ENCODE peak calls at places on chromosomes 6 and 20, in ten cellular contexts. D is colonic mucosa, N is endothelial cell, L is astrocyte of the cerebellum, K is foreskin fibroblast, W is GM12864, V is bronchial epithelial cell, A is tibial artery, I is nephron progenitor cell, G is RWPE1. O is an unnamed sample.

GRCh38 chr6:170405311-170405975 is 98.9 kb downstream of the FAM120B start:
- DNase-seq in V (peak), G (peak), N (no peak), W (no peak), L (peak), K (peak), A (no peak), D (no peak), I (no peak), O (peak)

GRCh38 chr6:108168026-108168463 is 2.2 kb downstream of the NR2E1 start:
- DNase-seq in W (no peak), K (no peak), L (no peak), V (no peak), A (no peak), N (no peak), G (no peak), D (no peak), I (no peak), O (no peak)

GRCh38 chr6:37940074-37940847 is 120.7 kb downstream of the ZFAND3 start:
- DNase-seq in G (no peak), W (no peak), A (no peak), L (peak), N (no peak), I (no peak), D (no peak), K (peak), V (no peak), O (no peak)

GRCh38 chr20:8168785-8169288 is 36.8 kb downstream of the PLCB1 start:
- DNase-seq in A (no peak), W (no peak), I (no peak), K (no peak), D (no peak), G (no peak), L (no peak), V (no peak), N (no peak), O (no peak)

GRCh38 chr6:39452306-39452705 is 129.8 kb upstream of the KCNK16 start:
- DNase-seq in I (no peak), D (no peak), L (peak), W (no peak), N (no peak), A (no peak), G (peak), K (peak), V (peak), O (no peak)

GRCh38 chr6:50442531-50443040 is 270.7 kb upstream of the TFAP2D start:
- DNase-seq in D (no peak), G (no peak), L (no peak), I (no peak), V (no peak), N (no peak), W (no peak), A (no peak), K (no peak), O (no peak)

GRCh38 chr6:65182681-65183080 is 524.3 kb downstream of the EYS start:
- DNase-seq in I (no peak), V (no peak), N (no peak), L (no peak), A (no peak), G (no peak), K (no peak), D (no peak), W (no peak), O (no peak)

GRCh38 chr6:146968041-146968760 is 236.0 kb upstream of the STXBP5 start:
- DNase-seq in W (no peak), V (peak), N (no peak), D (no peak), L (peak), K (peak), I (no peak), A (no peak), G (peak), O (peak)

GRCh38 chr20:41249781-41250281 is 67.7 kb downstream of the ZHX3 start:
- DNase-seq in G (peak), I (peak), A (no peak), W (no peak), K (peak), D (no peak), L (no peak), N (peak), V (peak), O (no peak)

GRCh38 chr20:6953611-6954010 is 186.1 kb downstream of the BMP2 start:
- DNase-seq in G (no peak), L (no peak), D (no peak), V (no peak), W (no peak), K (no peak), A (no peak), I (no peak), N (no peak), O (no peak)

GRCh38 chr6:151286192-151286591 is 46.4 kb downstream of the AKAP12 start:
- DNase-seq in W (no peak), G (no peak), N (no peak), L (no peak), D (no peak), V (peak), I (no peak), K (no peak), A (no peak), O (no peak)

GRCh38 chr6:108247965-108248536 is 12.8 kb downstream of the SNX3 start:
- DNase-seq in W (no peak), G (no peak), V (no peak), K (no peak), I (no peak), D (no peak), L (no peak), N (no peak), A (no peak), O (no peak)

GRCh38 chr6:56529594-56530191 is 113.0 kb downstream of the DST start:
- DNase-seq in W (no peak), V (no peak), L (no peak), D (no peak), G (no peak), I (no peak), A (no peak), N (no peak), K (no peak), O (no peak)

GRCh38 chr6:74834967-74835366 is 370.9 kb downstream of the COL12A1 start:
- DNase-seq in I (no peak), G (no peak), W (no peak), K (no peak), L (no peak), A (no peak), D (no peak), V (no peak), N (no peak), O (peak)

GRCh38 chr20:3686867-3687321 is 5.1 kb upstream of the ADAM33 start:
- DNase-seq in I (no peak), G (peak), N (no peak), L (peak), W (no peak), K (peak), V (peak), A (peak), D (peak), O (peak)

GRCh38 chr6:64301307-64302236 is 666.0 kb downstream of the PHF3 start:
- DNase-seq in N (no peak), A (no peak), L (no peak), G (no peak), K (no peak), W (no peak), I (no peak), V (no peak), D (peak), O (no peak)

GRCh38 chr6:148441454-148441911 is 98.8 kb downstream of the SASH1 start:
- DNase-seq in G (peak), V (peak), D (no peak), A (no peak), L (no peak), I (no peak), N (no peak), W (no peak), K (peak), O (no peak)

GRCh38 chr6:5946181-5946580 is 60.5 kb downstream of the NRN1 start:
- DNase-seq in W (no peak), N (no peak), I (no peak), V (no peak), L (no peak), D (no peak), A (no peak), G (no peak), K (no peak), O (no peak)

GRCh38 chr6:13446371-13446770 is 41.0 kb downstream of the GFOD1 start:
- DNase-seq in I (peak), V (no peak), G (no peak), D (no peak), N (no peak), A (no peak), W (no peak), L (no peak), K (no peak), O (no peak)

GRCh38 chr6:118283759-118284158 is 264.3 kb upstream of the PLN start:
- DNase-seq in W (peak), N (peak), V (peak), G (peak), A (no peak), I (peak), D (peak), L (peak), K (peak), O (peak)

GRCh38 chr6:169173532-169174268 is 79.9 kb downstream of the THBS2 start:
- DNase-seq in A (no peak), W (no peak), N (no peak), G (peak), V (peak), D (no peak), K (no peak), L (no peak), I (no peak), O (no peak)

GRCh38 chr6:80314531-80314930 is 208.1 kb downstream of the BCKDHB start:
- DNase-seq in N (no peak), L (no peak), I (no peak), G (no peak), V (no peak), K (no peak), D (no peak), A (no peak), W (no peak), O (no peak)

GRCh38 chr20:50418890-50419642 is 91.1 kb upstream of the PTPN1 start:
- DNase-seq in N (no peak), I (no peak), G (no peak), D (no peak), W (no peak), L (no peak), A (no peak), V (no peak), K (no peak), O (no peak)

GRCh38 chr6:152399409-152399808 is 237.8 kb downstream of the SYNE1 start:
- DNase-seq in G (no peak), K (no peak), V (no peak), L (no peak), I (no peak), D (no peak), A (peak), W (no peak), N (no peak), O (no peak)

GRCh38 chr6:33895296-33895695 is 91.5 kb upstream of the MLN start:
- DNase-seq in W (no peak), D (no peak), L (no peak), K (no peak), N (no peak), A (no peak), V (no peak), G (no peak), I (no peak), O (no peak)

GRCh38 chr6:114398481-114398880 is 55.7 kb upstream of the HS3ST5 start:
- DNase-seq in K (no peak), I (no peak), V (no peak), D (no peak), A (no peak), G (no peak), N (no peak), W (no peak), L (no peak), O (no peak)

GRCh38 chr20:31704225-31705119 is 18.2 kb downstream of the BCL2L1 start:
- DNase-seq in G (peak), L (peak), I (no peak), K (peak), W (no peak), N (peak), D (peak), A (no peak), V (peak), O (no peak)

GRCh38 chr6:113997106-113997505 is 26.2 kb upstream of the HDAC2 start:
- DNase-seq in I (no peak), G (peak), W (no peak), D (no peak), K (peak), N (no peak), A (no peak), V (peak), L (peak), O (peak)

GRCh38 chr6:84758486-84758885 is 5.9 kb downstream of the TBX18 start:
- DNase-seq in D (no peak), N (no peak), I (no peak), L (no peak), A (no peak), G (no peak), K (no peak), W (no peak), V (no peak), O (no peak)

GRCh38 chr20:11697055-11697454 is 220.6 kb upstream of the BTBD3 start:
- DNase-seq in V (no peak), I (no peak), L (no peak), N (no peak), A (no peak), W (no peak), D (no peak), G (no peak), K (no peak), O (no peak)

GRCh38 chr20:58256842-58257241 is 28.4 kb upstream of the ANKRD60 start:
- DNase-seq in N (no peak), K (no peak), L (no peak), V (no peak), A (no peak), I (no peak), D (no peak), G (no peak), W (no peak), O (no peak)

GRCh38 chr6:102936959-102937358 is 1543.5 kb downstream of the GRIK2 start:
- DNase-seq in A (no peak), V (no peak), D (no peak), I (no peak), K (no peak), W (no peak), G (no peak), L (no peak), N (no peak), O (no peak)

GRCh38 chr6:132780770-132781371 is 17.6 kb downstream of the SLC18B1 start:
- DNase-seq in D (no peak), W (no peak), A (no peak), I (no peak), L (peak), N (no peak), G (peak), K (peak), V (peak), O (no peak)
- TF ChIP-seq CTCF in D (no peak), W (peak), A (no peak), I (peak), L (peak), N (peak), G (no peak), K (peak), V (peak), O (peak)

DNA sequence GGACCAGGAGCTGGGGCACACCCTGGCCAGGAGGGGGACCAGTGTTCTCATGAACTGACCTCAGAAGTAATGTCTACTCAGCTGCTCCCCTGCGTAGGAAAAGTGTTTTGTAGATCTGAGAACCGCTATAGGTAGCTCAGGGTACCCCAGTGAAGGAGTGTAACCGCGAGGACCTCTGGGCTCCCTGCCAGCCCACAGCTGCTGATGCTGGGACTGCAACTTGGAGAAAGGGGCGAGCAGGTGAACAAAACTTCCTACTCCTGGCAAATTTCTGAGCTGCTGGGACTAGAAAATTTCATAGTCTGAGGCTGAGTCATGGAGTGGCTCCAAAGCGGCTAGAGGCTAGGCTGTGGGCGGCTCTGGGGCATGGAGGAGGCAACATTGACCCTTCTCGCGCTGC is 51.9 kb downstream of the PYGB start:
- DNase-seq in L (no peak), V (peak), W (no peak), A (no peak), I (no peak), N (no peak), G (peak), K (no peak), D (no peak), O (no peak)
- TF ChIP-seq CTCF in L (peak), V (no peak), W (no peak), A (no peak), I (no peak), N (no peak), G (no peak), K (no peak), D (no peak), O (no peak)

DNA sequence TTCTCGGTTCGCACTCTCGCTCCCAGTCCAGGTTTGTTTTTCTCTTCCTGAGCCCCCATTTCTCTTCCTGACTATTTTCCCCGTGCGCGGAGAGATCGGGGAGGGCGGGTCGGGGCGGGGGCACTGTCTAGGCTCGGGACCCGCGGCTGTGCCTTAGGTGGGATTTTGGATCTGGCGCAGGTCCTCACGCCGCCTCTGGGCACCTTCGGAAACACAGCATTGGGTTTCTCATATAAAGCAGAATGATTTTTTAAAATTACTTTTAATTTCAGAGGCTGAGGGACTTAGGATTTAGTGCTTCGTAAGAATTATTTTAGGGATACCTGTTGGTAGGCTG is 324 bp downstream of the STX11 start:
- DNase-seq in V (peak), A (no peak), D (no peak), G (peak), N (peak), L (no peak), I (no peak), K (peak), W (no peak), O (no peak)
- TF ChIP-seq CTCF in V (no peak), A (no peak), D (peak), G (peak), N (peak), L (peak), I (peak), K (peak), W (peak), O (no peak)

GRCh38 chr6:41045664-41046063 is 3.4 kb downstream of the TSPO2 start:
- DNase-seq in K (no peak), V (no peak), N (no peak), L (no peak), G (no peak), D (no peak), W (no peak), A (no peak), I (no peak), O (no peak)

GRCh38 chr6:41042656-41043055 is 389 bp downstream of the TSPO2 start:
- DNase-seq in D (no peak), N (no peak), W (no peak), G (no peak), I (no peak), L (no peak), V (no peak), K (no peak), A (no peak), O (no peak)

GRCh38 chr6:41049548-41049947 is 3.5 kb upstream of the APOBEC2 start:
- DNase-seq in D (no peak), I (peak), A (no peak), G (no peak), K (no peak), L (no peak), V (no peak), W (no peak), N (no peak), O (no peak)

GRCh38 chr6:41047745-41048742 is 5.0 kb upstream of the APOBEC2 start:
- DNase-seq in V (no peak), I (no peak), N (no peak), W (no peak), L (no peak), K (no peak), G (no peak), D (no peak), A (no peak), O (no peak)

DNA sequence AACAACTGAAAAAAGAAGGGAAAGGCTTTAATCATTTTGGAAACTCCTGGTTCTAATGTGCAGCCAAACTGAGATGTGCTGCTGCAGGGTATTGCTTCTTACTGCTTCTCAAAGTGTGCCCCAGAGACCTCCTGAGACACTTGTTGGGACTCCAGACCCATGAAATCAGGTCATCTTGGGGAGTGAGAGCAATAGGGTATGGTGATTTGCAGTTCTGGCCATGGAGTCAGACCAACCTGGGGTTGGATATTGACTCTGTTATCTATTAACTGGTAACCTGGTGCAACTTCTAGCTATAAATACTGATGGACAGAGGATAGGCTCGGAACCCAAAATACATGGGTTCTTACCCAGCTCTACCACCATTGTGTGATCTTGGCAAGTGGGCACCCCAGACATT is 3.8 kb downstream of the TSPO2 start:
- DNase-seq in I (no peak), V (no peak), K (no peak), A (no peak), L (no peak), N (no peak), D (no peak), G (no peak), W (no peak), O (no peak)
- TF ChIP-seq CTCF in I (no peak), V (no peak), K (no peak), A (no peak), L (no peak), N (no peak), D (no peak), G (no peak), W (no peak), O (no peak)